ENCODE peak calls at places on chromosomes 12 and 14, in four cellular contexts. R is H9, K is trophoblast cell, N is H1. I is an unnamed sample.
A peak's percentile ranks its signal among the peaks of the same experiment; 100 is the strongest.

GRCh38 chr14:79724934-79725717 is 486.2 kb downstream of the DIO2 start:
- DNase-seq in R (no peak), K (no peak), N (no peak), I (no peak)

GRCh38 chr12:49974231-49974675 is 1.5 kb downstream of the AQP6 start:
- DNase-seq in R (peak; percentile 71), K (peak; percentile 76), N (peak; percentile 54), I (peak; percentile 54)

GRCh38 chr14:52801014-52801708 is 9.8 kb upstream of the GNPNAT1 start:
- DNase-seq in R (no peak), K (peak; percentile 50), N (no peak), I (peak; percentile 40)

GRCh38 chr14:85529803-85530574 is at the start of gene FLRT2:
- DNase-seq in R (peak; percentile 61), K (no peak), N (peak; percentile 77), I (peak; percentile 80)

GRCh38 chr12:125332900-125333299 is 267.7 kb downstream of the AACS start:
- DNase-seq in R (peak; percentile 67), K (no peak), N (peak; percentile 73), I (peak; percentile 49)

GRCh38 chr14:49971156-49972141 is 78.6 kb downstream of the ARF6 start:
- DNase-seq in R (no peak), K (no peak), N (no peak), I (no peak)

GRCh38 chr12:72491399-72491798 is 219.2 kb downstream of the TRHDE start:
- DNase-seq in R (no peak), K (no peak), N (no peak), I (no peak)

GRCh38 chr12:46269429-46270241 is 792 bp upstream of the SLC38A1 start:
- DNase-seq in R (peak; percentile 64), K (peak; percentile 61), N (peak; percentile 70), I (peak; percentile 76)

GRCh38 chr12:128069359-128069997 is 197.5 kb upstream of the TMEM132C start:
- DNase-seq in R (peak; percentile 63), K (peak; percentile 73), N (peak; percentile 65), I (peak; percentile 58)

GRCh38 chr14:96177766-96178377 is 26.8 kb upstream of the BDKRB2 start:
- DNase-seq in R (no peak), K (no peak), N (no peak), I (no peak)

GRCh38 chr12:69824028-69824427 is 999 bp upstream of the MYRFL start:
- DNase-seq in R (no peak), K (no peak), N (no peak), I (no peak)

GRCh38 chr14:76742185-76742584 is 19.1 kb upstream of the VASH1 start:
- DNase-seq in R (no peak), K (no peak), N (no peak), I (no peak)

GRCh38 chr12:22473212-22473611 is 71.1 kb downstream of the C2CD5 start:
- DNase-seq in R (no peak), K (no peak), N (no peak), I (no peak)

GRCh38 chr14:21258889-21259787 is 10.1 kb downstream of the HNRNPC start:
- DNase-seq in R (no peak), K (peak; percentile 23), N (no peak), I (no peak)

GRCh38 chr12:21912318-21912717 is 28.9 kb downstream of the ABCC9 start:
- DNase-seq in R (no peak), K (no peak), N (no peak), I (no peak)

GRCh38 chr12:30975581-30975980 is 49.0 kb downstream of the TSPAN11 start:
- DNase-seq in R (no peak), K (no peak), N (no peak), I (no peak)

GRCh38 chr12:120214626-120215356 is 13.9 kb upstream of the RPLP0 start:
- DNase-seq in R (no peak), K (no peak), N (no peak), I (no peak)

GRCh38 chr14:98935921-98936320 is 336.1 kb downstream of the BCL11B start:
- DNase-seq in R (no peak), K (no peak), N (no peak), I (no peak)

GRCh38 chr12:62692884-62693283 is 226.3 kb downstream of the MON2 start:
- DNase-seq in R (no peak), K (peak; percentile 62), N (no peak), I (no peak)

GRCh38 chr12:19671695-19672094 is 232.4 kb downstream of the AEBP2 start:
- DNase-seq in R (no peak), K (no peak), N (no peak), I (no peak)

GRCh38 chr14:77593501-77593911 is 22.9 kb downstream of the SPTLC2 start:
- DNase-seq in R (no peak), K (peak; percentile 24), N (no peak), I (no peak)

GRCh38 chr14:73640796-73641195 is 4.0 kb upstream of the DNAL1 start:
- DNase-seq in R (no peak), K (no peak), N (no peak), I (no peak)

GRCh38 chr14:35279369-35279768 is 12.8 kb upstream of the PSMA6 start:
- DNase-seq in R (no peak), K (no peak), N (no peak), I (no peak)

GRCh38 chr14:24051162-24051788 is 534 bp upstream of the CARMIL3 start:
- DNase-seq in R (peak; percentile 51), K (no peak), N (peak; percentile 77), I (peak; percentile 34)

GRCh38 chr14:74664717-74665116 is 48.2 kb downstream of the AREL1 start:
- DNase-seq in R (no peak), K (no peak), N (no peak), I (no peak)

GRCh38 chr14:22848391-22849164 is 12.2 kb downstream of the MMP14 start:
- DNase-seq in R (peak; percentile 48), K (no peak), N (peak; percentile 58), I (peak; percentile 68)

GRCh38 chr14:22505751-22506710 is 83.0 kb downstream of the DAD1 start:
- DNase-seq in R (no peak), K (no peak), N (no peak), I (no peak)

GRCh38 chr14:105421723-105422615 is 2.3 kb downstream of the MTA1 start:
- DNase-seq in R (no peak), K (no peak), N (no peak), I (no peak)

GRCh38 chr14:105424861-105425260 is 5.2 kb downstream of the MTA1 start:
- DNase-seq in R (no peak), K (no peak), N (no peak), I (no peak)

GRCh38 chr14:105425823-105426247 is 6.2 kb downstream of the MTA1 start:
- DNase-seq in R (no peak), K (no peak), N (no peak), I (no peak)

GRCh38 chr14:105422695-105423487 is 3.3 kb downstream of the MTA1 start:
- DNase-seq in R (no peak), K (peak; percentile 61), N (no peak), I (no peak)

GRCh38 chr14:105423488-105424195 is 4.0 kb downstream of the MTA1 start:
- DNase-seq in R (no peak), K (no peak), N (no peak), I (no peak)
- H3K79me2 ChIP-seq in R (peaks cover 54% of the 10 kb centered on the region), K (peaks cover 17% of the 10 kb centered on the region), N (peaks cover 31% of the 10 kb centered on the region), I (peaks cover 77% of the 10 kb centered on the region)

DNA sequence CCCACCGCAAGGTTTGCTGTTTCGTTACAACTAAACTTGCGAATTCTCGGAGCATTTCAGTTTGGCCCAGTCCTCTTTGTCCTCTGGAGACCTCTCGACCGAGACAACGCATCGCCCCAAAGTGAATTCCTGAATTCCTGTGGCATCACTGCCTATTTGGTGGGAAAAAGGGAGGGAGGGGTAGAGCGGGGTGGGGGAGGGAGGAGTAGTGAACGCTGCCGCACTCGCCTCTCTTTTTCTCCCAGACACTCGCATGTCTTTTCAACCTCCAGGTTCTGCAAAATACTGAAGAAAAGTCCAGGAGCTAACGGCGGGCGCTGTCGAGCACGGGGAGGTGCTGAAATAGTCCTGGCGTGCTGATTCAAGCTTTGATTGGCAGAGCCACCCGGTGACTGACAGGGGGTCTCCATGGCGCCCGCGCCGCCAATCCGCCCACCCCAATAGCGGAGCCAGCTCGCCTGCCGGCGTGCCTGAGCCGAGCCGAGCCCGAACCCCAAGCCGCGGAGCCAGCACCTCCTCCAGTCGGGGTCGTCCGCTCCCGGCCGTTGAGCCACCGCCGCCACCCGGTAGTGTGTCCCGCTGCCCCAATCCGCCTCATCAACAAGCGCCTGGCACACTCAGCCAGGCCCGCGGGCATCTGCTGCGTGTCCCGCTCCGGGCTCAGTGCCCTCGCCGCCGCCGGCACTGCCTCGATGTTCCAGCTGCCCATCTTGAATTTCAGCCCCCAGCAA is at the start of gene SIX6:
- DNase-seq in R (peak; percentile 91), K (no peak), N (peak; percentile 89), I (peak; percentile 88)
- H2BK120ac ChIP-seq in R (no peak within 1 kb of the TSS), K (no peak within 1 kb of the TSS), N (no peak within 1 kb of the TSS), I (no peak within 1 kb of the TSS)

GRCh38 chr14:63475761-63476160 is 67.4 kb downstream of the PPP2R5E start:
- DNase-seq in R (no peak), K (no peak), N (no peak), I (no peak)
- H3K23ac ChIP-seq in R (no peak overlapping the region), K (no peak overlapping the region), N (no peak overlapping the region), I (no peak overlapping the region)

GRCh38 chr12:123998344-123998941 is 25.4 kb downstream of the ZNF664 start:
- DNase-seq in R (no peak), K (no peak), N (no peak), I (no peak)
- H3K79me2 ChIP-seq in R (no peaks in the 10 kb centered on the region), K (no peaks in the 10 kb centered on the region), N (no peaks in the 10 kb centered on the region), I (peaks cover 4% of the 10 kb centered on the region)

GRCh38 chr12:132398386-132398991 is 69.1 kb upstream of the GALNT9 start:
- DNase-seq in R (no peak), K (no peak), N (no peak), I (no peak)
- H2BK120ac ChIP-seq in R (no peak overlapping the region), K (no peak overlapping the region), N (peak overlapping the region; percentile 92), I (no peak overlapping the region)

DNA sequence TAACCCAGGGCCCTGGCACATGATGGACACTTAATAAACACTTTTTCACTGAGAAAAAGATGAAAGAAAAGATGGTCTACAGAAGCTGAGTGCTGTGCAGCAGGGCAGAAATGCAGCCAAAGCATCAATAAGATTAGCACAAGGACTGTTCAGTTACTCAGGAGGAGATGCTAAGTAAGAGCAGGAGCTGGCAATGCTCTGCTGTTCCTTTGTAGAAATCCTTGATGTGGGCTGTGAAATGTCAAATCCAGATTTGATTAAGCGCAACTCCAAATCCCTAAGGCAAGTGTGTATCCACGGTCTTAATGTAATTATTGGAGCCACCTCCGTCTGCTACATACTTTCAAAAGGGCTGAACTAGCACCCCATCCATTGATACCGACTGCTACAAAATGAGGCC is 151.8 kb upstream of the BTG1 start:
- DNase-seq in R (no peak), K (no peak), N (no peak), I (no peak)
- H3K23ac ChIP-seq in R (no peak overlapping the region), K (no peak overlapping the region), N (no peak overlapping the region), I (no peak overlapping the region)

GRCh38 chr14:103015426-103015825 is 41.9 kb downstream of the CDC42BPB start:
- DNase-seq in R (peak; percentile 3), K (no peak), N (no peak), I (no peak)
- H3K79me2 ChIP-seq in R (peaks cover 22% of the 10 kb centered on the region), K (peaks cover 2% of the 10 kb centered on the region), N (no peaks in the 10 kb centered on the region), I (peaks cover 53% of the 10 kb centered on the region)

DNA sequence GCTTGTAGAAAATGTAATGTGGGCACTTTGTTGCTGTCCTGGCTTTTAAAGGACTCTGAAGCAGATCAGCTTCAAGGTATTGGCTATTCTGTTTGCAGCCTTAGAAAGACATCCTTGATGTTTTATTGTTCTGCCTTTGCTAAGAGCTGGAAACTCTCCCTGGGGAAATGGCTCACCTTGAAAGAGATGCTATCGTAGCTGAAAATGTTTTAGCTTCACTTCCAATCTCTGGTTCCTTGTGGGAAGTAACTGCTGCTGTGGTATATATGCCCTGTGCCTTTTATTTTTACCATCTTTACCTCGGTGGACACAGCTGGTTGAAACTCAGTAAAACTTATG is 124.4 kb upstream of the HIF1A start:
- DNase-seq in R (no peak), K (no peak), N (no peak), I (no peak)
- H2BK120ac ChIP-seq in R (no peak overlapping the region), K (peak overlapping the region; percentile 61), N (no peak overlapping the region), I (no peak overlapping the region)